ENCODE peak calls at places on chromosomes 3 and 15, in five cellular contexts. F is CD8-positive, alpha-beta T cell; M is right cardiac atrium; Q is psoas muscle; J is body of pancreas. I is an unnamed sample. For H3K9me3, the result is how much of the 10 kb centered on the place peaks cover.

GRCh38 chr15:78162038-78162437 is 12.9 kb downstream of the IDH3A start:
- DNase-seq in M (no peak), Q (no peak), J (no peak), F (peak), I (no peak)

GRCh38 chr15:67146214-67146613 is 80.8 kb downstream of the SMAD3 start:
- DNase-seq in Q (peak), J (peak), M (peak), F (no peak), I (no peak)

GRCh38 chr3:184733971-184734608 is 22.2 kb upstream of the MAGEF1 start:
- DNase-seq in Q (no peak), F (no peak), J (no peak), M (no peak), I (no peak)

GRCh38 chr3:99829844-99830243 is 12.2 kb downstream of the CMSS1 start:
- DNase-seq in J (no peak), Q (no peak), F (no peak), M (no peak), I (no peak)

GRCh38 chr3:150599611-150600297 is 3.4 kb upstream of the SELENOT start:
- DNase-seq in F (no peak), M (no peak), J (no peak), Q (no peak), I (no peak)

GRCh38 chr3:16697437-16698258 is 92.4 kb upstream of the DAZL start:
- DNase-seq in J (no peak), Q (no peak), M (no peak), F (no peak), I (no peak)

GRCh38 chr15:63094495-63094931 is 27.1 kb upstream of the LACTB start:
- DNase-seq in Q (no peak), F (no peak), J (no peak), M (no peak), I (no peak)

GRCh38 chr3:43155464-43156121 is 49.7 kb upstream of the POMGNT2 start:
- DNase-seq in J (peak), M (peak), F (no peak), Q (peak), I (no peak)

GRCh38 chr3:87335931-87336330 is 59.5 kb upstream of the POU1F1 start:
- DNase-seq in M (no peak), J (no peak), Q (no peak), F (no peak), I (no peak)

GRCh38 chr3:172038823-172039222 is 555 bp upstream of the FNDC3B start:
- DNase-seq in J (no peak), M (peak), F (no peak), Q (no peak), I (no peak)

GRCh38 chr3:55630280-55630920 is 143.3 kb upstream of the WNT5A start:
- DNase-seq in M (no peak), Q (no peak), J (no peak), F (no peak), I (no peak)

GRCh38 chr3:167733961-167734497 is 663 bp downstream of the PDCD10 start:
- DNase-seq in F (no peak), M (no peak), Q (no peak), J (no peak), I (no peak)

GRCh38 chr3:145911016-145911415 is 250.0 kb downstream of the PLOD2 start:
- DNase-seq in F (no peak), M (no peak), Q (no peak), J (no peak), I (no peak)

GRCh38 chr3:21766002-21766401 is 15.0 kb upstream of the ZNF385D start:
- DNase-seq in Q (no peak), J (no peak), M (no peak), F (no peak), I (no peak)

GRCh38 chr15:45391746-45392711 is 13.7 kb upstream of the GATM start:
- DNase-seq in F (no peak), J (no peak), Q (no peak), M (no peak), I (no peak)

GRCh38 chr15:20346082-20346805 is 195.4 kb downstream of the GOLGA6L6 start:
- DNase-seq in F (no peak), J (no peak), M (no peak), Q (no peak), I (no peak)
- H3K9me3 ChIP-seq in F (under half), J (under half), M (under half), Q (under half), I (under half)

DNA sequence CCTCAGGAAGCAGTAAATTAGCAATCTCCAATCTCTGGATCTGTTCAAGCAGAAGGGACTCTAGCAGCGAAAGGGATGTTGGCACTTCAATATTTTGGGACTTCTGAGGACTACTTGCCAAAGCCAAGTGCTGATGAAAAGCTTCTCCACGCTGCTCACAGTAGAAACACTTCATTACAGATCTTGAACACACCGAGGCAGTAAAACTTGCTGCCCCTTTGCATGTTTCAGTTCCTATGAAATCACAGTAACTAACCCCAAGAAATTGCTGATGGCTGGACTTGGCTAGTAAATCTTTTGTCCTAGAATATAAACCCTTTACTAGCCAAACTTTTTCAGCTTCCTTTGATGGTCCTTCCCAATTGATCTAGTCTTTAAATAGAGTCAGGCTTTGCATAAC is 750.5 kb upstream of the GRM7 start:
- DNase-seq in J (no peak), F (no peak), M (no peak), Q (no peak), I (no peak)
- H3K9me3 ChIP-seq in J (under half), F (under half), M (under half), Q (under half), I (under half)

DNA sequence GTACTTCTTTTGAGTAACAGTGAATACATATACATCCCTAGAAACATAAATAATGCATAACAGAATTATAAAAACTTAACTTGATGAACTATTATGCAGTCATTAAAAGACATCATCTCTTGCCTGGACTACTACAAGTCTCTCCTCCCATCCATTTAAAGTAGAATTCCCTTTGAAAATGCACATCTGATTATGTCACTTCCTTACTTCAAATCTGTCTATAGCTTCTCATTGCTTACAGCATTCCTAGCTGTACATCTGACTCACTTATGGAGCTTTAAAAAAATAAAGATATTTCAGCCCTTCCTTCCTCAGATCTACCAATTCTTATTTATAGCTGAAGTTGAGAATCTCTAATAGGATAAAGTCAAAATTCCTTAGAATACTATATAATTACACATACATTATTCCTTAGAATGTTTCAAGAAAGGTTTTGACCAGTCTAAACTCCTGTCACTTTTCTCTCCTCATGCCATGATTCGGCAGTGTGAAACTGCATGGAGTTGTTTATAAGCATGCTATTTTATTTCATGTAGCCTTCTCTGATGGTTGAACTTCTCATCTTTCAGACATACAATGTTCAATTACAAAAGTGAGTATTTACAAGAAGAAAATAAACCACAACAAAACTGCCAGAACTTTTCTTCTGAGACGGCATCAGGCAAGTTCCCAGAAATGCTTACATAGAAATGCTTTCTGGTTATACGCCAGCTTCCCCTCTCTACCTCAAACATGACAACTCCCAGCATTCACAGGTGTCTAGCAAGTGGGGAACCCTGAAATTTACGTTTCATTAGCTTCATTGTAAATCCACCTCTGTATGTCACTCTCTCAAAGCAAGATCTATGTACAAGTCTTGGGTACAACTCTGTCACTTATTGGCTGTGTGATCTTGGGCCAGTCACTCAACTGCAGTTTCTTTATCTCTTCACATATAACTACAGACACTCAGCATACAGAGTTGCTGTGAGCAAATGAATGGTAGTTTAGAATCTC is 42.9 kb downstream of the HDGFL3 start:
- DNase-seq in M (no peak), Q (no peak), J (no peak), F (no peak), I (no peak)
- H3K9me3 ChIP-seq in M (under half), Q (under half), J (under half), F (under half), I (under half)

DNA sequence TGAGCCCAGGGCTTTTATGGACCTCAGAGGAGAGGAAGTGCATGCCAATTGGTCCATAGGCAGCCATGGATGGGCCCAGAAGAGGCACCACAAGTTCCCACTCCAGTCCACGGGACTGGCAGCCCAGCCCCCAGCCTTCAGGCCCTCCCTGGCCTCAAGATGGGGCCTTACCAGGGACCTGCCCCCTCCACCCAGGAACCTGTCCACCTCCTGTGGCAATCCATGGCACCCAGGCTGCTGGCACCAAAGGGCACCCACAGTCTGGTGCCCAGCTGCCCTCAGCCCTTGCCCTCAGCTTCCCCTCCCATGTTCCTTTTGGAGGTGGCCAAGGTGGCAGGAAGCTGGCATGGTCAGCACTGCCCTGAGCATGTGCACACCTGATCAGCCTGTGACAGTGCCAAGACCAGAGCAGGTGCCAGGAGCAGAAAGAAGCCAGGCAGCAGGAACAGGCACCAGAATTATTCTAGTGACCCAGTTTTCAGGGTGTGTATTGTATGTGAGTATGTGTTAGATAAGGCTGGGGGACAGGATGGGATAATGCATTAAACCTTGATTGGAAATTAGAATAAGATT is 415.0 kb downstream of the NTRK3 start:
- DNase-seq in J (peak), Q (no peak), M (no peak), F (no peak), I (no peak)
- H3K9me3 ChIP-seq in J (under half), Q (under half), M (under half), F (under half), I (under half)

DNA sequence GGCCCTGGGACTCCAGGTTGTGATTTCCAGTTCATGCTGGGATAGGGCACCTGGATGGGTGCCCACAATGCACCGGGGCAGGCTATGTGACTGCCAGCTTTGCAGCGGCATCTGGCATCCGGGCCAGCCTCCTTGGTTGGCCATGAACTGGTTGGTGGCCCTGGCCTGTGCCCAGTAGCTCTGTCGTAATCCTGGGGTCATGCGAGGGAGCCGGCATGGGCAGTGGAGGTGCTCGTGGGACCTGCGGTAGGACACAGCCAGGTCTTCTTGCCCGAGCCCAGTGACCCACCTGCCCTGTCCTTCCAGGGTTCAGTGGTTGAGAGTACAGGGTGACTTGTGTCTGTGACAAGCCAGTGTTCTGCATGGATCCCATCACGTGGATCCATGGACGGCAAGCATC is 237.9 kb downstream of the SNRPN start:
- DNase-seq in F (no peak), J (no peak), M (no peak), Q (no peak), I (no peak)
- H3K9me3 ChIP-seq in F (under half), J (under half), M (under half), Q (under half), I (under half)

I was measured in T-helper 17 cell.